ENCODE peak calls at places on chromosomes 6 and 20, in eight cellular contexts. D, X, A, M, J, V, R and Q are unnamed samples.

GRCh38 chr20:24994470-24995368 is 2.2 kb upstream of the APMAP start:
- DNase-seq in A (no peak), M (peak; percentile 84), D (peak; percentile 73), X (peak; percentile 86), R (peak; percentile 79), V (peak; percentile 82), J (peak; percentile 82), Q (peak; percentile 80)

GRCh38 chr20:51660741-51661608 is 107.2 kb downstream of the ATP9A start:
- DNase-seq in X (peak; percentile 85), M (peak; percentile 10), D (no peak), V (peak; percentile 24), R (peak; percentile 48), A (no peak), J (no peak), Q (no peak)

GRCh38 chr6:23145801-23146200 is 576.4 kb downstream of the HDGFL1 start:
- DNase-seq in M (no peak), D (no peak), X (no peak), R (no peak), V (no peak), J (no peak), A (no peak), Q (no peak)

GRCh38 chr20:35697696-35698297 is 1.4 kb downstream of the NFS1 start:
- DNase-seq in M (no peak), R (no peak), A (no peak), J (no peak), X (no peak), D (no peak), V (no peak), Q (no peak)

GRCh38 chr6:53707108-53707897 is 41.7 kb upstream of the KLHL31 start:
- DNase-seq in X (no peak), J (no peak), A (no peak), M (no peak), D (no peak), R (no peak), V (no peak), Q (no peak)

GRCh38 chr20:52676282-52676995 is 295.7 kb upstream of the TSHZ2 start:
- DNase-seq in D (no peak), M (no peak), V (no peak), A (no peak), J (no peak), R (no peak), X (no peak), Q (no peak)

GRCh38 chr20:13422637-13423036 is 201.6 kb downstream of the ISM1 start:
- DNase-seq in D (no peak), R (no peak), A (no peak), J (no peak), X (peak; percentile 26), M (no peak), V (no peak), Q (no peak)

GRCh38 chr6:53795254-53795701 is 473 bp downstream of the LRRC1 start:
- DNase-seq in A (no peak), V (peak; percentile 33), D (no peak), J (no peak), X (no peak), M (no peak), R (no peak), Q (no peak)

GRCh38 chr6:14085176-14085787 is 32.3 kb upstream of the CD83 start:
- DNase-seq in D (no peak), X (no peak), J (no peak), M (no peak), A (no peak), V (no peak), R (no peak), Q (no peak)

GRCh38 chr6:767755-768512 is 75.0 kb upstream of the EXOC2 start:
- DNase-seq in V (no peak), A (no peak), R (no peak), M (no peak), J (no peak), X (no peak), D (no peak), Q (no peak)

GRCh38 chr6:170086639-170087420 is 204.0 kb downstream of the DLL1 start:
- DNase-seq in V (no peak), X (no peak), M (no peak), D (no peak), R (no peak), J (peak; percentile 7), A (peak; percentile 43), Q (no peak)

GRCh38 chr20:23419995-23420901 is 1.0 kb downstream of the NAPB start:
- DNase-seq in V (peak; percentile 78), X (peak; percentile 55), J (peak; percentile 35), R (peak; percentile 47), M (peak; percentile 42), A (peak; percentile 70), D (no peak), Q (peak; percentile 63)

GRCh38 chr6:54282186-54282585 is 26.1 kb upstream of the TINAG start:
- DNase-seq in V (peak; percentile 30), R (peak; percentile 30), X (peak; percentile 10), J (no peak), A (no peak), M (no peak), D (no peak), Q (no peak)

GRCh38 chr6:82073484-82073883 is 174.1 kb downstream of the IBTK start:
- DNase-seq in X (no peak), D (no peak), V (no peak), R (no peak), J (no peak), A (no peak), M (no peak), Q (no peak)

GRCh38 chr6:155541976-155542375 is 86.3 kb upstream of the NOX3 start:
- DNase-seq in A (no peak), R (no peak), V (no peak), D (no peak), M (no peak), J (no peak), X (no peak), Q (no peak)

GRCh38 chr6:166512567-166512966 is 73.9 kb downstream of the RAMACL start:
- DNase-seq in D (peak; percentile 12), X (no peak), R (no peak), M (peak; percentile 49), V (no peak), J (no peak), A (no peak), Q (peak; percentile 63)

GRCh38 chr6:96002576-96002910 is 13.2 kb upstream of the FUT9 start:
- DNase-seq in J (no peak), M (no peak), D (no peak), A (no peak), X (no peak), R (no peak), V (no peak), Q (no peak)

DNA sequence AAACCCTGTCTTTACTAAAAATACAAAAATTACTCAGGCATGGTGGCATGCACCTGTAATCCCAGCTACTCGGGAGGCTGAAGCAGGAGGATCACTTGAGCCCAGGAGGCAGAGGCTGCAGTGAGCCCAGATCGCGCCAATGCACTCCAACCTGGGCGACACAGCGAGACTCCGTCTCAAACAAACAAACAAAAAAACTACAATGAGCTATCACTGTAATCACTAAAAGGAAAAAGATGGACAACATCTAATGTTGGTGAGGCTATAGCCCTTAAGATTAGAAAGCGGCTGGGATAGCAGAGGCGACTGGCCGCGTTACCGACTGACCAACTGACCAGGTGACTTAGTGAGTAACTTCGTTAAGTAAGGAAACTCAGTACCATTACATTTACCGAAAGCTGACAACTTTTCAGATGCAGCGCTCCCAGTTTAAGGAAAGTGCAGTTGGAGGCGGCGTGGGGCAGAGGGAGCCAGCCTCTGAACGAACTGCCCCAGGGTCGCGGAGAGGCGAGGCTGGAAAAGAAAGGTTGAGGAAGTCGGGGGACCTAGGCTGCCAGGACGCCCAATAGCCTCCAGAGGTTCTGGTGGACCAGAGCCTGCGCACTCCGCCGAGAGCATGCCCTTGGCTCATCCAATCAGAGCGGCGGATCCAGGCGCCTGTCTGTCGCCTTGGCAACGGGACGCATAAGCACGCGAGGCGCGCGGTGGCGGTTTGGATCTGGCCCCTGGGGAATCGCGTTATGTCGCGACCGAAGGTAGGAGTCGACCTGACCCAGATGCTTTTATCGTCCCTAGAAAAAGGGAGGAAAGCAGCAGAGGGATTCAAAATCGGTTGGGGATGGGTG is 8.9 kb downstream of the TTLL9 start:
- DNase-seq in R (peak; percentile 95), M (peak; percentile 95), A (peak; percentile 94), J (peak; percentile 87), X (peak; percentile 99), V (peak; percentile 97), D (peak; percentile 50), Q (peak; percentile 92)
- TF ChIP-seq CTCF in R (peak; percentile 12), M (no peak), A (no peak), J (peak; percentile 22), X (no peak), V (peak; percentile 16), D (no peak), Q (no peak)

DNA sequence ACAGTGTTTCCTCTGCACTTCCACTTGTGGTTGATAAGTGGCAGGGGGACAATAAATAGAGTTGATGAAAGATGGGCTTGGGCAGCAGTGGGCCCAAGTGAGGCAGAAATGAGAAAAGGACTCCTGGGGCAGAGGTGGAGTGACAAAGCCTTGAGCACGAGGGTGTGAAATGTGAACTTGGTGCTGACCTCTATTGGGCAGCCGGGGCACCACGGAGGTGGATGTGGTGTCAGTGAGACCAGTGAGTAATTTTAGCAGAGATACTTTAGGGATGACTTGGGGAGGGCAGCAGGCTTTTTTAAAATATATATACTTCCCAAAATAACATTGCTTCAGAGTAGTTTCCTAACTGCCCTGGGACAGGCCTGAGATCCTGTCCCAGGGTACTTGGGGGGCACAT is 30.6 kb upstream of the MYLK2 start:
- DNase-seq in X (no peak), V (peak; percentile 13), M (no peak), D (no peak), A (no peak), R (no peak), J (no peak), Q (no peak)
- TF ChIP-seq CTCF in X (no peak), V (no peak), M (no peak), D (no peak), A (no peak), R (peak; percentile 19), J (no peak), Q (no peak)

DNA sequence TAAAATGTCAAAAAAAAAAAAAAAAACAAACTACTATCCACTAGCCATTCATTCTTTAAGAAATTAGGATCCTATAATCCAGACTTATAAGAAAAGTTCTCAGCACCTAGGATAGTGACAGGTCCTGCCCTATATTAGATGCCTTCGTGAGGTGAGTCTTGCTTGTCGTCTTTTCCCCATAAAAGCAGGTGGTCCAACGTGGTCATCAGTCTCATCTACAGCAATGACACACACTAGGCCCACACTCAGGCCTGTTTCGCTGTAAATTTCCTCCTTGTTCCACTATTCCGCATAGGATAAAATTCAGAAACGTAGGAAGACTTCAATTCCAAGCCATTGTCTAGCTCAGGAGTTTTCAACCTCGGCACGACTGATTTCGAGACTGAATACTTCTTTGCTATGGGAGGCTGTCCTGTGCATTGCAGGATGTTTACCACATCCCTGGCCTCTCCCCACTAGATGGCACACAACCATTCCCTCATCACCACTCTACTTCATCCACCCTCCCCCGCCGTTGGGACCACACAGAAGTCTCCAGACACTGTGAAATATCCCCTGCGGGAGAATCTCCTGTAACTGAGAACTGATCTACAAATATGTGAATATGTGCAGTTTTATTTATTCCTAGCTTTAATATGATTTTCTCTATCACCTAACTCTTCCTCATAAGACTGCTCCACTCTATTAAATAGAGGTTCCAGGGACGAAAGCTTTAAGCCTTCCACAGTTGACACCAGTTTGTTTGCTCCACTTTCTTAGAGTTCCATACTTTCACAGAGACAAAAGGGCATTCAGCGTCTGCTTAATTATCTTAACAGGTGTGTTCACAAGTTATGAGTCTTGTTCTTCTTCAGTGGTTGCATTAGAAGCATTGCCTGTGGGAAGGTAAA is 346.3 kb downstream of the BMP2 start:
- DNase-seq in V (peak; percentile 79), X (peak; percentile 64), A (no peak), J (no peak), M (peak; percentile 2), R (peak; percentile 20), D (no peak), Q (no peak)
- TF ChIP-seq CTCF in V (peak; percentile 85), X (peak; percentile 70), A (no peak), J (no peak), M (peak; percentile 6), R (peak; percentile 69), D (no peak), Q (no peak)

GRCh38 chr6:3888153-3888957 is 39.2 kb downstream of the FAM50B start:
- DNase-seq in R (no peak), J (no peak), X (no peak), D (no peak), A (no peak), M (no peak), V (no peak), Q (no peak)
- TF ChIP-seq CTCF in R (no peak), J (no peak), X (no peak), D (no peak), A (no peak), M (no peak), V (no peak), Q (no peak)